ENCODE peak calls at places on chromosome 16, in seven cellular contexts. One of them, this sample, is unnamed.

GRCh38 chr16:47716571-47716970 is 255.4 kb downstream of the PHKB start:
- DNase-seq in Panc1: no peak
- DNase-seq in colonic mucosa: no peak
- DNase-seq in OCI-LY7: no peak
- DNase-seq in HL-60: no peak
- DNase-seq in mammary epithelial cell: no peak
- DNase-seq in progenitor cell of endocrine pancreas: no peak
- DNase-seq in this sample: no peak

GRCh38 chr16:85473909-85474640 is 139.0 kb upstream of the GSE1 start:
- DNase-seq in Panc1: no peak
- DNase-seq in colonic mucosa: no peak
- DNase-seq in OCI-LY7: no peak
- DNase-seq in HL-60: no peak
- DNase-seq in mammary epithelial cell: no peak
- DNase-seq in progenitor cell of endocrine pancreas: no peak
- DNase-seq in this sample: no peak

GRCh38 chr16:86885139-86885538 is 306.8 kb downstream of the FOXL1 start:
- DNase-seq in Panc1: no peak
- DNase-seq in colonic mucosa: no peak
- DNase-seq in OCI-LY7: no peak
- DNase-seq in HL-60: no peak
- DNase-seq in mammary epithelial cell: no peak
- DNase-seq in progenitor cell of endocrine pancreas: no peak
- DNase-seq in this sample: no peak

GRCh38 chr16:86739178-86739577 is 160.8 kb downstream of the FOXL1 start:
- DNase-seq in Panc1: no peak
- DNase-seq in colonic mucosa: no peak
- DNase-seq in OCI-LY7: no peak
- DNase-seq in HL-60: no peak
- DNase-seq in mammary epithelial cell: no peak
- DNase-seq in progenitor cell of endocrine pancreas: no peak
- DNase-seq in this sample: no peak

GRCh38 chr16:72609933-72610332 is 438.0 kb upstream of the PMFBP1 start:
- DNase-seq in Panc1: no peak
- DNase-seq in colonic mucosa: no peak
- DNase-seq in OCI-LY7: peak; percentile 10
- DNase-seq in HL-60: peak; percentile 8
- DNase-seq in mammary epithelial cell: no peak
- DNase-seq in progenitor cell of endocrine pancreas: no peak
- DNase-seq in this sample: no peak

GRCh38 chr16:89398924-89399323 is 91.4 kb downstream of the ANKRD11 start:
- DNase-seq in Panc1: no peak
- DNase-seq in colonic mucosa: no peak
- DNase-seq in OCI-LY7: no peak
- DNase-seq in HL-60: no peak
- DNase-seq in mammary epithelial cell: no peak
- DNase-seq in progenitor cell of endocrine pancreas: no peak
- DNase-seq in this sample: no peak

GRCh38 chr16:71515026-71515425 is 11.2 kb upstream of the CHST4 start:
- DNase-seq in Panc1: no peak
- DNase-seq in colonic mucosa: peak; percentile 23
- DNase-seq in OCI-LY7: no peak
- DNase-seq in HL-60: no peak
- DNase-seq in mammary epithelial cell: no peak
- DNase-seq in progenitor cell of endocrine pancreas: no peak
- DNase-seq in this sample: no peak

GRCh38 chr16:53707671-53708070 is 3.7 kb downstream of the FTO start:
- DNase-seq in Panc1: no peak
- DNase-seq in colonic mucosa: no peak
- DNase-seq in OCI-LY7: no peak
- DNase-seq in HL-60: no peak
- DNase-seq in mammary epithelial cell: no peak
- DNase-seq in progenitor cell of endocrine pancreas: no peak
- DNase-seq in this sample: no peak

GRCh38 chr16:66220766-66221165 is 145.7 kb upstream of the CDH5 start:
- DNase-seq in Panc1: no peak
- DNase-seq in colonic mucosa: no peak
- DNase-seq in OCI-LY7: peak; percentile 66
- DNase-seq in HL-60: peak; percentile 33
- DNase-seq in mammary epithelial cell: no peak
- DNase-seq in progenitor cell of endocrine pancreas: no peak
- DNase-seq in this sample: no peak

GRCh38 chr16:67395458-67396158 is 2.3 kb upstream of the TPPP3 start:
- DNase-seq in Panc1: no peak
- DNase-seq in colonic mucosa: no peak
- DNase-seq in OCI-LY7: no peak
- DNase-seq in HL-60: no peak
- DNase-seq in mammary epithelial cell: peak; percentile 57
- DNase-seq in progenitor cell of endocrine pancreas: no peak
- DNase-seq in this sample: peak; percentile 82

GRCh38 chr16:19662351-19662750 is 55.7 kb downstream of the KNOP1 start:
- DNase-seq in Panc1: no peak
- DNase-seq in colonic mucosa: no peak
- DNase-seq in OCI-LY7: no peak
- DNase-seq in HL-60: no peak
- DNase-seq in mammary epithelial cell: no peak
- DNase-seq in progenitor cell of endocrine pancreas: no peak
- DNase-seq in this sample: no peak

GRCh38 chr16:84281077-84281476 is 13.6 kb upstream of the WFDC1 start:
- DNase-seq in Panc1: no peak
- DNase-seq in colonic mucosa: no peak
- DNase-seq in OCI-LY7: peak; percentile 56
- DNase-seq in HL-60: no peak
- DNase-seq in mammary epithelial cell: peak; percentile 26
- DNase-seq in progenitor cell of endocrine pancreas: no peak
- DNase-seq in this sample: no peak

GRCh38 chr16:74738134-74738541 is 36.5 kb downstream of the FA2H start:
- DNase-seq in Panc1: no peak
- DNase-seq in colonic mucosa: peak; percentile 46
- DNase-seq in OCI-LY7: no peak
- DNase-seq in HL-60: no peak
- DNase-seq in mammary epithelial cell: no peak
- DNase-seq in progenitor cell of endocrine pancreas: no peak
- DNase-seq in this sample: no peak

GRCh38 chr16:8620535-8620934 is 963 bp upstream of the METTL22 start:
- DNase-seq in Panc1: no peak
- DNase-seq in colonic mucosa: no peak
- DNase-seq in OCI-LY7: no peak
- DNase-seq in HL-60: no peak
- DNase-seq in mammary epithelial cell: peak; percentile 68
- DNase-seq in progenitor cell of endocrine pancreas: no peak
- DNase-seq in this sample: no peak

GRCh38 chr16:67170168-67170947 is at the start of gene NOL3:
- DNase-seq in Panc1: no peak
- DNase-seq in colonic mucosa: peak; percentile 89
- DNase-seq in OCI-LY7: no peak
- DNase-seq in HL-60: no peak
- DNase-seq in mammary epithelial cell: peak; percentile 73
- DNase-seq in progenitor cell of endocrine pancreas: no peak
- DNase-seq in this sample: peak; percentile 70

GRCh38 chr16:85304337-85304736 is 192.1 kb upstream of the CIBAR2 start:
- DNase-seq in Panc1: no peak
- DNase-seq in colonic mucosa: no peak
- DNase-seq in OCI-LY7: peak; percentile 89
- DNase-seq in HL-60: no peak
- DNase-seq in mammary epithelial cell: no peak
- DNase-seq in progenitor cell of endocrine pancreas: no peak
- DNase-seq in this sample: no peak

GRCh38 chr16:10940501-10941079 is 1.7 kb downstream of the DEXI start:
- DNase-seq in Panc1: no peak
- DNase-seq in colonic mucosa: peak; percentile 52
- DNase-seq in OCI-LY7: peak; percentile 33
- DNase-seq in HL-60: no peak
- DNase-seq in mammary epithelial cell: no peak
- DNase-seq in progenitor cell of endocrine pancreas: no peak
- DNase-seq in this sample: peak; percentile 51

GRCh38 chr16:10945065-10945787 is 862 bp downstream of the CLEC16A start:
- DNase-seq in Panc1: no peak
- DNase-seq in colonic mucosa: no peak
- DNase-seq in OCI-LY7: no peak
- DNase-seq in HL-60: no peak
- DNase-seq in mammary epithelial cell: no peak
- DNase-seq in progenitor cell of endocrine pancreas: no peak
- DNase-seq in this sample: no peak

GRCh38 chr16:10941127-10941933 is 938 bp downstream of the DEXI start:
- DNase-seq in Panc1: no peak
- DNase-seq in colonic mucosa: peak; percentile 48
- DNase-seq in OCI-LY7: no peak
- DNase-seq in HL-60: no peak
- DNase-seq in mammary epithelial cell: peak; percentile 36
- DNase-seq in progenitor cell of endocrine pancreas: no peak
- DNase-seq in this sample: peak; percentile 56

GRCh38 chr16:10944249-10945064 is at the start of gene CLEC16A:
- DNase-seq in Panc1: peak; percentile 80
- DNase-seq in colonic mucosa: peak; percentile 98
- DNase-seq in OCI-LY7: peak; percentile 97
- DNase-seq in HL-60: peak; percentile 93
- DNase-seq in mammary epithelial cell: peak; percentile 95
- DNase-seq in progenitor cell of endocrine pancreas: peak; percentile 92
- DNase-seq in this sample: peak; percentile 97

DNA sequence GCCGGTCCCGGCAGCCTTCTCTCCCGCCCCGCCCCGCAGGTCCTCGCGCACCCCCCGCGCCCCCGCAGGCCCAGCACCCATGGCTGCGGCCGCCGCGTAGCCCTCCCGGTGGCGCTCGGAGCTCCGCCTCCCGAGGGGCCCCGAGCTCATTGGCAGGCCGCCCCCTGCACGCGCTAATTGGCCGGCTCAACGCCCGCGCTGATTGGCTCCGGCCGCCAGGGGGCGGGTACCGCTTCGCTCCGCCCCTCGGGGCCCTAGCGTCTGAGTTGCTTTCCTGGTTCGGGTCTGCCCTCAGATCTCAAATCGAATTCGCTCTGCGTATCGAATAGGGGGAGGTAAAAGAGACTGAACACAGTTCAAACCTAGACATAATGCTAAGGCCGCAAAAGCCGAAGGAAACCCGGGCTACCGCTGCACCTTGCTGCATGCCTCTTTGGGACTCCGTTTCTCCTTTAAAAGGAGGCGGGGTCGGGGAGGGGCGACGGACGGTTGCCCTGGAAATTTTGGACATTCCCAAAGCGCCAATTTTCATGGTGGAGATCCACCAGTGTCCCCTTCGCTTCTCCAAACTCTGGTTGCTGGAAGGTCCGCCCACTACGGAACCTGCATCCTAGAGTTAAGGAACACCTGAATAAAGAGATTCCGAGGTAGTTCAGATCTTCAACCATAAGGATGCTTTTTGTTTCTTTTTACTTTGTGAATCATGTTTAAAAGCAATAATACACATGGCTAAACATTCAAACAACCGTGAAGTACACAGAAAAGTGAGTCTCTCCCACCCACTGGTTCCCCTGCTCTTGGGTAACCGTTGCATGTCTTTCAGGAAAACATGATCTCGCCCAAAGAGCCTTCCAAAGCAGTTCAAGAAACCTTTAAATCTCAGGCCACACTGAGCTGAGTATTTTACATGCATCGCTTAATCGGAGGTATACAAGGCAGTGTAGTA is at the start of gene DEXI:
- DNase-seq in Panc1: peak; percentile 65
- DNase-seq in colonic mucosa: peak; percentile 95
- DNase-seq in OCI-LY7: peak; percentile 96
- DNase-seq in HL-60: peak; percentile 84
- DNase-seq in mammary epithelial cell: peak; percentile 86
- DNase-seq in progenitor cell of endocrine pancreas: peak; percentile 93
- DNase-seq in this sample: peak; percentile 94
- TF ChIP-seq CTCF in Panc1: no peak
- TF ChIP-seq CTCF in colonic mucosa: no peak
- TF ChIP-seq CTCF in OCI-LY7: no peak
- TF ChIP-seq CTCF in HL-60: no peak
- TF ChIP-seq CTCF in mammary epithelial cell: no peak
- TF ChIP-seq CTCF in progenitor cell of endocrine pancreas: peak; percentile 26
- TF ChIP-seq CTCF in this sample: peak; percentile 92

DNA sequence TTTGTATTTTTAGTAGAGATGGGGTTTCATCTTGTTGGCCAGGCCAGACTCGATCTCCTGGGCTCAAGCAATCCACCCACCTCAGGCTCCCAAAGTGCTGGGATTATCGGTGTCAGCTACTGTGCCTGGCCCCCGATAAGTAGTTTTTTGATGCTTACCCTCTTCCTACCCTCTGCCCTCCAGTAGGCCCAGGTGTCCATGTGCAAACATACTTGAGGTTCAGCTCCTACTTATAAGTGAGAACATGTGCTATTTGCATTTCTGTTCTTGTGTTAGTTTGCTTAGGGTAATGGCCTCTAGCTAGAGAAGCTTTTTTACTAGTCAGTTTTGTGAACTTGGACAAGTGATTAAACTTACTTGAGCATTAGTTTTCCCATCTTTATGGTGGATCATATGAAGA is 136.8 kb downstream of the HS3ST4 start:
- DNase-seq in Panc1: no peak
- DNase-seq in colonic mucosa: no peak
- DNase-seq in OCI-LY7: no peak
- DNase-seq in HL-60: no peak
- DNase-seq in mammary epithelial cell: no peak
- DNase-seq in progenitor cell of endocrine pancreas: no peak
- DNase-seq in this sample: no peak
- TF ChIP-seq CTCF in Panc1: no peak
- TF ChIP-seq CTCF in colonic mucosa: no peak
- TF ChIP-seq CTCF in OCI-LY7: no peak
- TF ChIP-seq CTCF in HL-60: no peak
- TF ChIP-seq CTCF in mammary epithelial cell: no peak
- TF ChIP-seq CTCF in progenitor cell of endocrine pancreas: no peak
- TF ChIP-seq CTCF in this sample: no peak

GRCh38 chr16:886084-886543 is 84.7 kb downstream of the LMF1 start:
- DNase-seq in Panc1: no peak
- DNase-seq in colonic mucosa: no peak
- DNase-seq in OCI-LY7: no peak
- DNase-seq in HL-60: no peak
- DNase-seq in mammary epithelial cell: no peak
- DNase-seq in progenitor cell of endocrine pancreas: no peak
- DNase-seq in this sample: no peak
- TF ChIP-seq CTCF in Panc1: no peak
- TF ChIP-seq CTCF in colonic mucosa: no peak
- TF ChIP-seq CTCF in OCI-LY7: no peak
- TF ChIP-seq CTCF in HL-60: no peak
- TF ChIP-seq CTCF in mammary epithelial cell: no peak
- TF ChIP-seq CTCF in progenitor cell of endocrine pancreas: no peak
- TF ChIP-seq CTCF in this sample: no peak

GRCh38 chr16:77434022-77434364 is 841 bp downstream of the ADAMTS18 start:
- DNase-seq in Panc1: no peak
- DNase-seq in colonic mucosa: no peak
- DNase-seq in OCI-LY7: no peak
- DNase-seq in HL-60: no peak
- DNase-seq in mammary epithelial cell: no peak
- DNase-seq in progenitor cell of endocrine pancreas: no peak
- DNase-seq in this sample: no peak

GRCh38 chr16:77439106-77439505 is 4.3 kb upstream of the ADAMTS18 start:
- DNase-seq in Panc1: no peak
- DNase-seq in colonic mucosa: no peak
- DNase-seq in OCI-LY7: no peak
- DNase-seq in HL-60: no peak
- DNase-seq in mammary epithelial cell: no peak
- DNase-seq in progenitor cell of endocrine pancreas: no peak
- DNase-seq in this sample: no peak

GRCh38 chr16:77435240-77435819 is 496 bp upstream of the ADAMTS18 start:
- DNase-seq in Panc1: no peak
- DNase-seq in colonic mucosa: no peak
- DNase-seq in OCI-LY7: no peak
- DNase-seq in HL-60: no peak
- DNase-seq in mammary epithelial cell: no peak
- DNase-seq in progenitor cell of endocrine pancreas: no peak
- DNase-seq in this sample: no peak

GRCh38 chr16:77434365-77435239 is at the start of gene ADAMTS18:
- DNase-seq in Panc1: no peak
- DNase-seq in colonic mucosa: no peak
- DNase-seq in OCI-LY7: no peak
- DNase-seq in HL-60: no peak
- DNase-seq in mammary epithelial cell: no peak
- DNase-seq in progenitor cell of endocrine pancreas: peak; percentile 43
- DNase-seq in this sample: peak; percentile 61

GRCh38 chr16:77437859-77438258 is 3.0 kb upstream of the ADAMTS18 start:
- DNase-seq in Panc1: no peak
- DNase-seq in colonic mucosa: no peak
- DNase-seq in OCI-LY7: no peak
- DNase-seq in HL-60: no peak
- DNase-seq in mammary epithelial cell: no peak
- DNase-seq in progenitor cell of endocrine pancreas: no peak
- DNase-seq in this sample: no peak
- TF ChIP-seq CTCF in Panc1: peak; percentile 49
- TF ChIP-seq CTCF in colonic mucosa: no peak
- TF ChIP-seq CTCF in OCI-LY7: peak; percentile 38
- TF ChIP-seq CTCF in HL-60: no peak
- TF ChIP-seq CTCF in mammary epithelial cell: no peak
- TF ChIP-seq CTCF in progenitor cell of endocrine pancreas: peak; percentile 36
- TF ChIP-seq CTCF in this sample: no peak

This sample was measured in glutamatergic neuron.